ENCODE peak calls at places on chromosome 1, in nine cellular contexts. One of them, this sample, is unnamed.

GRCh38 chr1:231750818-231751623 is 124.4 kb downstream of the DISC1 start:
- DNase-seq in glomerular endothelial cell: no peak
- DNase-seq in MCF 10A: no peak
- DNase-seq in T47D: no peak
- DNase-seq in HFFc6: no peak
- DNase-seq in stimulated activated CD4-positive, alpha-beta T cell treated with anti-CD3 and anti-CD28 coated beads, Interleukin-2, amount 100 ng/mL, for 24 hours: no peak
- DNase-seq in hypothalamus: no peak
- DNase-seq in Caco-2: no peak
- DNase-seq in AG04450: no peak
- DNase-seq in this sample: no peak

GRCh38 chr1:172637522-172637921 is 21.4 kb upstream of the FASLG start:
- DNase-seq in glomerular endothelial cell: no peak
- DNase-seq in MCF 10A: peak
- DNase-seq in T47D: no peak
- DNase-seq in HFFc6: peak
- DNase-seq in stimulated activated CD4-positive, alpha-beta T cell treated with anti-CD3 and anti-CD28 coated beads, Interleukin-2, amount 100 ng/mL, for 24 hours: no peak
- DNase-seq in hypothalamus: no peak
- DNase-seq in Caco-2: no peak
- DNase-seq in AG04450: peak
- DNase-seq in this sample: no peak

GRCh38 chr1:233714631-233715217 is 100.8 kb downstream of the KCNK1 start:
- DNase-seq in glomerular endothelial cell: no peak
- DNase-seq in MCF 10A: no peak
- DNase-seq in T47D: no peak
- DNase-seq in HFFc6: no peak
- DNase-seq in stimulated activated CD4-positive, alpha-beta T cell treated with anti-CD3 and anti-CD28 coated beads, Interleukin-2, amount 100 ng/mL, for 24 hours: no peak
- DNase-seq in hypothalamus: no peak
- DNase-seq in Caco-2: no peak
- DNase-seq in AG04450: no peak
- DNase-seq in this sample: no peak

GRCh38 chr1:118811156-118811555 is 177.0 kb downstream of the TBX15 start:
- DNase-seq in glomerular endothelial cell: no peak
- DNase-seq in MCF 10A: no peak
- DNase-seq in T47D: no peak
- DNase-seq in HFFc6: no peak
- DNase-seq in stimulated activated CD4-positive, alpha-beta T cell treated with anti-CD3 and anti-CD28 coated beads, Interleukin-2, amount 100 ng/mL, for 24 hours: no peak
- DNase-seq in hypothalamus: no peak
- DNase-seq in Caco-2: no peak
- DNase-seq in AG04450: no peak
- DNase-seq in this sample: no peak

GRCh38 chr1:66288048-66288447 is 245.9 kb upstream of the SGIP1 start:
- DNase-seq in glomerular endothelial cell: no peak
- DNase-seq in MCF 10A: no peak
- DNase-seq in T47D: no peak
- DNase-seq in HFFc6: no peak
- DNase-seq in stimulated activated CD4-positive, alpha-beta T cell treated with anti-CD3 and anti-CD28 coated beads, Interleukin-2, amount 100 ng/mL, for 24 hours: peak
- DNase-seq in hypothalamus: no peak
- DNase-seq in Caco-2: no peak
- DNase-seq in AG04450: no peak
- DNase-seq in this sample: no peak

GRCh38 chr1:33433509-33434362 is 2.8 kb upstream of the PHC2 start:
- DNase-seq in glomerular endothelial cell: peak
- DNase-seq in MCF 10A: peak
- DNase-seq in T47D: no peak
- DNase-seq in HFFc6: peak
- DNase-seq in stimulated activated CD4-positive, alpha-beta T cell treated with anti-CD3 and anti-CD28 coated beads, Interleukin-2, amount 100 ng/mL, for 24 hours: no peak
- DNase-seq in hypothalamus: no peak
- DNase-seq in Caco-2: no peak
- DNase-seq in AG04450: peak
- DNase-seq in this sample: peak

GRCh38 chr1:18573170-18573569 is 57.5 kb upstream of the PAX7 start:
- DNase-seq in glomerular endothelial cell: no peak
- DNase-seq in MCF 10A: no peak
- DNase-seq in T47D: no peak
- DNase-seq in HFFc6: no peak
- DNase-seq in stimulated activated CD4-positive, alpha-beta T cell treated with anti-CD3 and anti-CD28 coated beads, Interleukin-2, amount 100 ng/mL, for 24 hours: no peak
- DNase-seq in hypothalamus: no peak
- DNase-seq in Caco-2: no peak
- DNase-seq in AG04450: no peak
- DNase-seq in this sample: no peak

GRCh38 chr1:119116725-119117124 is 23.7 kb downstream of the WARS2 start:
- DNase-seq in glomerular endothelial cell: no peak
- DNase-seq in MCF 10A: no peak
- DNase-seq in T47D: no peak
- DNase-seq in HFFc6: no peak
- DNase-seq in stimulated activated CD4-positive, alpha-beta T cell treated with anti-CD3 and anti-CD28 coated beads, Interleukin-2, amount 100 ng/mL, for 24 hours: no peak
- DNase-seq in hypothalamus: no peak
- DNase-seq in Caco-2: no peak
- DNase-seq in AG04450: no peak
- DNase-seq in this sample: no peak

GRCh38 chr1:35269190-35269988 is 880 bp downstream of the ZMYM4 start:
- DNase-seq in glomerular endothelial cell: no peak
- DNase-seq in MCF 10A: peak
- DNase-seq in T47D: no peak
- DNase-seq in HFFc6: no peak
- DNase-seq in stimulated activated CD4-positive, alpha-beta T cell treated with anti-CD3 and anti-CD28 coated beads, Interleukin-2, amount 100 ng/mL, for 24 hours: no peak
- DNase-seq in hypothalamus: no peak
- DNase-seq in Caco-2: no peak
- DNase-seq in AG04450: no peak
- DNase-seq in this sample: no peak

GRCh38 chr1:100642826-100643225 is 76.7 kb upstream of the VCAM1 start:
- DNase-seq in glomerular endothelial cell: no peak
- DNase-seq in MCF 10A: no peak
- DNase-seq in T47D: no peak
- DNase-seq in HFFc6: no peak
- DNase-seq in stimulated activated CD4-positive, alpha-beta T cell treated with anti-CD3 and anti-CD28 coated beads, Interleukin-2, amount 100 ng/mL, for 24 hours: no peak
- DNase-seq in hypothalamus: no peak
- DNase-seq in Caco-2: no peak
- DNase-seq in AG04450: no peak
- DNase-seq in this sample: no peak

This sample was measured in A549.